ENCODE peak calls at places on chromosomes 7 and 10, in four cellular contexts. T is CD8-positive, alpha-beta memory T cell; H is IMR-90; Z is upper lobe of right lung. P is an unnamed sample.

GRCh38 chr7:2738110-2738509 is 50.1 kb downstream of the AMZ1 start:
- DNase-seq in T (no peak), H (no peak), Z (no peak), P (no peak)

GRCh38 chr7:98922392-98923107 is 44.2 kb downstream of the TRRAP start:
- DNase-seq in T (no peak), H (peak), Z (peak), P (peak)

GRCh38 chr10:122062831-122063674 is 74.1 kb downstream of the TACC2 start:
- DNase-seq in T (no peak), H (peak), Z (peak), P (peak)

GRCh38 chr7:130922206-130923112 is 188.5 kb upstream of the KLF14 start:
- DNase-seq in T (no peak), H (no peak), Z (no peak), P (no peak)

GRCh38 chr7:78074713-78075112 is 276.1 kb downstream of the PHTF2 start:
- DNase-seq in T (no peak), H (no peak), Z (no peak), P (no peak)

GRCh38 chr7:26340476-26341018 is 48.9 kb downstream of the SNX10 start:
- DNase-seq in T (no peak), H (no peak), Z (no peak), P (no peak)

GRCh38 chr7:91668217-91668616 is 212.3 kb downstream of the MTERF1 start:
- DNase-seq in T (no peak), H (no peak), Z (no peak), P (peak)

GRCh38 chr7:42014625-42015412 is 222.2 kb downstream of the GLI3 start:
- DNase-seq in T (no peak), H (peak), Z (no peak), P (peak)

GRCh38 chr10:111481271-111482073 is 404.6 kb downstream of the ADRA2A start:
- DNase-seq in T (no peak), H (no peak), Z (no peak), P (no peak)

GRCh38 chr10:95485445-95485844 is 75.7 kb downstream of the SORBS1 start:
- DNase-seq in T (no peak), H (no peak), Z (no peak), P (no peak)

GRCh38 chr10:57018452-57018851 is 657.4 kb upstream of the ZWINT start:
- DNase-seq in T (no peak), H (no peak), Z (no peak), P (no peak)

GRCh38 chr10:129400426-129400825 is 66.6 kb upstream of the MGMT start:
- DNase-seq in T (no peak), H (no peak), Z (no peak), P (no peak)

GRCh38 chr7:143372070-143372469 is 9.1 kb upstream of the ZYX start:
- DNase-seq in T (peak), H (no peak), Z (no peak), P (no peak)

GRCh38 chr10:114172776-114173555 is 1.0 kb downstream of the CCDC186 start:
- DNase-seq in T (peak), H (no peak), Z (no peak), P (no peak)

GRCh38 chr7:70492641-70493040 is 639.3 kb upstream of the GALNT17 start:
- DNase-seq in T (no peak), H (no peak), Z (no peak), P (no peak)

GRCh38 chr10:117924820-117925219 is 121.9 kb downstream of the RAB11FIP2 start:
- DNase-seq in T (no peak), H (no peak), Z (no peak), P (no peak)

GRCh38 chr10:79065853-79066252 is 2.9 kb upstream of the ZMIZ1 start:
- DNase-seq in T (no peak), H (no peak), Z (no peak), P (no peak)

GRCh38 chr10:107081644-107082043 is 82.9 kb downstream of the SORCS1 start:
- DNase-seq in T (no peak), H (no peak), Z (no peak), P (no peak)

GRCh38 chr10:43648083-43648391 is 644 bp downstream of the ZNF32 start:
- DNase-seq in T (no peak), H (no peak), Z (no peak), P (no peak)

GRCh38 chr10:79904671-79905321 is 44.1 kb downstream of the SFTPD start:
- DNase-seq in T (peak), H (peak), Z (peak), P (peak)

GRCh38 chr7:152699101-152699500 is 23.2 kb upstream of the XRCC2 start:
- DNase-seq in T (no peak), H (no peak), Z (no peak), P (peak)

GRCh38 chr7:51455948-51456347 is 139.3 kb upstream of the COBL start:
- DNase-seq in T (no peak), H (no peak), Z (no peak), P (peak)

GRCh38 chr7:127504715-127505114 is 80.7 kb downstream of the GCC1 start:
- DNase-seq in T (no peak), H (peak), Z (no peak), P (no peak)

GRCh38 chr7:106057962-106058901 is 53.9 kb downstream of the SYPL1 start:
- DNase-seq in T (peak), H (no peak), Z (peak), P (peak)

GRCh38 chr7:26097837-26098668 is 53.9 kb upstream of the NFE2L3 start:
- DNase-seq in T (peak), H (no peak), Z (no peak), P (no peak)

GRCh38 chr10:88033793-88034192 is 170.4 kb downstream of the PTEN start:
- DNase-seq in T (no peak), H (no peak), Z (no peak), P (no peak)

GRCh38 chr7:50206521-50207250 is 97.8 kb upstream of the IKZF1 start:
- DNase-seq in T (peak), H (no peak), Z (no peak), P (no peak)

GRCh38 chr10:126844406-126844805 is 60.8 kb upstream of the DOCK1 start:
- DNase-seq in T (no peak), H (no peak), Z (no peak), P (no peak)

GRCh38 chr10:12635127-12635541 is 285.8 kb downstream of the CAMK1D start:
- DNase-seq in T (peak), H (peak), Z (no peak), P (no peak)

GRCh38 chr10:31296754-31297153 is 22.3 kb upstream of the ZEB1 start:
- DNase-seq in T (no peak), H (peak), Z (no peak), P (no peak)

GRCh38 chr10:131642966-131643365 is 257.8 kb upstream of the PPP2R2D start:
- DNase-seq in T (no peak), H (no peak), Z (peak), P (no peak)

GRCh38 chr10:77989081-77989724 is 40.1 kb downstream of the POLR3A start:
- DNase-seq in T (no peak), H (peak), Z (no peak), P (peak)

GRCh38 chr7:82434275-82435022 is 9.1 kb downstream of the CACNA2D1 start:
- DNase-seq in T (no peak), H (no peak), Z (no peak), P (no peak)

GRCh38 chr7:158816271-158816670 is 13.0 kb downstream of the ESYT2 start:
- DNase-seq in T (no peak), H (no peak), Z (no peak), P (no peak)
- H3K4me3 ChIP-seq in T (no peak), H (no peak), Z (no peak), P (no peak)

GRCh38 chr10:125148021-125148439 is 12.3 kb downstream of the CTBP2 start:
- DNase-seq in T (no peak), H (no peak), Z (no peak), P (no peak)
- H3K4me3 ChIP-seq in T (no peak), H (no peak), Z (no peak), P (no peak)

GRCh38 chr7:37000514-37000913 is 276.2 kb upstream of the AOAH start:
- DNase-seq in T (no peak), H (no peak), Z (no peak), P (no peak)

GRCh38 chr7:36995776-36996175 is 271.5 kb upstream of the AOAH start:
- DNase-seq in T (no peak), H (no peak), Z (no peak), P (no peak)

GRCh38 chr7:36994456-36995112 is 270.3 kb upstream of the AOAH start:
- DNase-seq in T (no peak), H (no peak), Z (no peak), P (no peak)

DNA sequence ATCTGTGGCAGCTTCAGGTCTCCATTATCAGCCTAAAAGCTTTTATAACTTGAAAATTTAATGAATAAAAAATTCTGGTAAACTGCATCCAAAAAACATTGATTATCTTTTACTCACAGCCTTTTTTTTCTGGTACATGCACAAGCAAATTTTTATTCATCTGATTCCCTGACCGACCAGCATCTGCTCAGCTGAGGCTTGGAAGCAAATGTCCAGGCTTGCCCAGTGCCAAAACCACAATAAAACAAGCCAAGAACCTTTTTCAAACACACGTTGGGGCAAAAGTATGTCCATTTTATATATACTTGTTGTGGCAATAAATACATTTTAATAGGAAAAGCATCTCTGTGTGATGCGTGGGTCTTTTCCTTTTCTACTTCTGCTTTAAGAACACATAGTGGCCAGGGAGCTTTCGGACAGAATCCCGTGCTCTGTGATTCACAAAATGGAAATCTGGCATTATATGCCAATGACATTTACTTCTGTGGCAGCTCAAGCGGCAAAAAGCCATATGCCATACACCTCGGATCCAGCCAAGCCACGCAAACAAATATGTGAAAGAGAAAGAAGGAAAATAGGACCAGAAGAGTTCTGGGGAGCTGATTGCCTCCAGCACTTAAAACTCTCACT is 275.7 kb upstream of the AOAH start:
- DNase-seq in T (no peak), H (no peak), Z (no peak), P (no peak)
- H3K4me3 ChIP-seq in T (no peak), H (no peak), Z (no peak), P (no peak)

DNA sequence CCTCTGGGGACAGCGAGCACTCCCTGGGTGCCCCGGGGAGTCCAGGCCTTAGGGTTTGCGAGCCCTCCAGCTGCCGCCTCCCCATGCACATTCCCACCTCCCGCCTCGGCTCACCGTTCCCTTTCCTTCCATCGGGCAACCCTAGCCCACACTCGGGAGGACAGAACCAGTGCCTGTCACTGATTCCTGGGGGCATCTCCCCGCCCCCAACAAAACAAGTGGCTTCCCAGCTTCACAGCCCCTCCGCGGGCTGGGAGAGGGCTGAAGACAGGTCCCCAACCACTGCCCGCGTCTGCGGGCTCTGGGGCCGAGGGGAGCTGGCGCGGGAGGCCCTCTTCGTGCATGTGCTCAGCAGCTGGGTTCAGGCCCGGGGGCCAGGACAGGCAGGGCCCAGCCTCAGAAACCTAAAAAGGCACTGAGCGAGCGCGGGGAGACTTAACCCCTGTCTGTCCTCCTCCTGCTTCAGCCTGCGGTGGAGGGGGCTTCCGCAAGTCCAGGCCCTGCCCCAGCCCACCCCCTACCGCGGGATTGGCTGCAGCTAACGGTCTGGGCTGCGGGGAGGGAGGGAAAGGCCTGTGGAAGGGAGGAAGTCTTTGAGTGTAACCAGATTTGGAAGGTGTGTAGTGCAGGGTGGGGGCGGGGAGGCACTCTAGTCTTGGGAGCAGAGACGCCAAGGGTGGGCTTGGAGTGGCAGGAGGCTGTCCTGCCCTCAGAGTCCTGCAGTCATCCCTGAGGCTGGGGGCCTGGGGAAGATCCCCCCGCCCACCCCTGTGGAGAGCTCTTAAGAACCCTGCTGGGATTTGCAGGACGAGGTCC is 1.2 kb downstream of the FLNC start:
- DNase-seq in T (no peak), H (peak), Z (no peak), P (no peak)
- H3K4me3 ChIP-seq in T (no peak), H (peak), Z (peak), P (no peak)

GRCh38 chr10:60570272-60570865 is 180.7 kb upstream of the ANK3 start:
- DNase-seq in T (no peak), H (no peak), Z (no peak), P (no peak)

GRCh38 chr10:60574388-60574787 is 184.7 kb upstream of the ANK3 start:
- DNase-seq in T (no peak), H (no peak), Z (no peak), P (no peak)

GRCh38 chr10:60573342-60573741 is 183.7 kb upstream of the ANK3 start:
- DNase-seq in T (no peak), H (no peak), Z (no peak), P (no peak)

GRCh38 chr10:60570941-60571340 is 181.3 kb upstream of the ANK3 start:
- DNase-seq in T (no peak), H (no peak), Z (no peak), P (no peak)

DNA sequence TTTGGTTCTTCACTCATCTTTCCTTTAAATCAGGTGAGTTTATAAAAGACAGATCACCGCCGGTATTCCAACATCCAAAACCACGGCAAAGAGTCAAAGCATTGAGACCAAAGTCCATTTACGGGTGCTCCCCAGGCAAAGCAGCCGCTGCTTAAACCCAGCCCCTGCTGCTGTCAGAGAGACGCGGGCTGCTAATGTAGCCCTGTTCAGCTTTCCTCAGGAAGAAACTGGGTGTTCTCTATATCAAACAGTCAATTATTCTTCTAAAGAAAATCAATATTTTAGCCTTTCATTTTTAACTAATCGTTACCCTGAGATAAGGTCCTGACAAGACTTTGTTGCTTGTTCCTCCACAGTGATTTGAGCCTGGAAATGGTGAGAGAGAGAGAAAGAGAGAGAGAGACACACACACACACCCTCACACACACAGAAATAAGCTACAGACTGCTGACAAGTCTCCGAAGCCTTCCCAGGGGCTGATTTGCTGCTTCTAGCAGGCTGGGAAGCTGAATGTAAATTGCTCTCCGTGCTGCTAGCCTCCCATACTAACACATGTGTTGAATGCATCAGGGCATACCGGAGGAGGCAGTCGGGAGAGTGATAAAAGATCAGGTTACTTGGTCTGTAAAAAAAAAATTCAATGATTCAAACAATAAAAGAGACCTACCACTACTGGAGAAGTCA is 183.0 kb upstream of the ANK3 start:
- DNase-seq in T (no peak), H (peak), Z (no peak), P (peak)
- H3K4me3 ChIP-seq in T (peak), H (peak), Z (no peak), P (peak)

DNA sequence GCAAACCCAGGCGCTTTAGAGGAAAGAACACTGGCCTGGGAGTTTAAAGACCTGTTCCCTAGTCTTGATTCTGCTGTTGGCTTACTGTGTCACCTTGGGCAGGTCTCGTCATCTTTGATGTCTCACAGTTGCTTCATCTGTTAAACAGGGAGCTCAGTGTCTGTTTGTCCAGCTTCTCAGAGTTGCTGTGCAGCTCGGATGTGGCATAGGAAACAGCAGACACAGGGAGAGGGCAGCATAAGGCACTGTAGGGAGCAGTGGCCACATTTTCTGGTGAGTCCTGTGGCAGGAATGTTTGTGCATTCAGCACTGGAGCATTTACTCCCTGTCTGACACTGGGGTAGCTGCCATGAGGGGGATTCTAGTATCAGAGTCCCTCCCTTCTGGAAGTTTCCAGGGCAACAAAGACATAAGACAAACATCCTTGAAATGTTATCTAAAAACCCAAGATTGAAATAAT is 2.0 kb downstream of the REPIN1 start:
- DNase-seq in T (no peak), H (peak), Z (no peak), P (no peak)
- H3K4me3 ChIP-seq in T (no peak), H (no peak), Z (no peak), P (peak)

GRCh38 chr10:3469639-3470020 is 297.0 kb upstream of the PITRM1 start:
- DNase-seq in T (no peak), H (no peak), Z (no peak), P (no peak)

GRCh38 chr10:3471497-3471896 is 298.9 kb upstream of the PITRM1 start:
- DNase-seq in T (no peak), H (no peak), Z (no peak), P (no peak)

GRCh38 chr10:3467052-3467906 is 294.7 kb upstream of the PITRM1 start:
- DNase-seq in T (no peak), H (peak), Z (peak), P (no peak)

GRCh38 chr10:3470191-3470590 is 297.6 kb upstream of the PITRM1 start:
- DNase-seq in T (no peak), H (no peak), Z (no peak), P (no peak)

GRCh38 chr10:3468919-3469638 is 296.5 kb upstream of the PITRM1 start:
- DNase-seq in T (no peak), H (peak), Z (peak), P (peak)
- H3K4me3 ChIP-seq in T (no peak), H (no peak), Z (peak), P (no peak)

P was measured in LNCaP clone FGC.